ENCODE peak calls at places on chromosomes 2 and 18, in seven cellular contexts. One of them, this sample, is unnamed.

GRCh38 chr2:237574894-237575868 is 8.8 kb downstream of the PRLH start:
- DNase-seq in pancreas: no peak
- DNase-seq in GM12878: no peak
- DNase-seq in heart left ventricle: no peak
- DNase-seq in hepatocyte: peak
- DNase-seq in iPS DF 6.9: no peak
- DNase-seq in CD8-positive, alpha-beta T cell: no peak
- DNase-seq in this sample: no peak

GRCh38 chr18:55064760-55065159 is 105.5 kb upstream of the CCDC68 start:
- DNase-seq in hepatocyte: no peak
- DNase-seq in pancreas: no peak
- DNase-seq in iPS DF 6.9: no peak
- DNase-seq in GM12878: peak
- DNase-seq in heart left ventricle: no peak
- DNase-seq in CD8-positive, alpha-beta T cell: no peak
- DNase-seq in this sample: no peak

GRCh38 chr18:6256521-6256920 is 158.2 kb downstream of the L3MBTL4 start:
- DNase-seq in pancreas: no peak
- DNase-seq in GM12878: no peak
- DNase-seq in heart left ventricle: no peak
- DNase-seq in CD8-positive, alpha-beta T cell: no peak
- DNase-seq in hepatocyte: no peak
- DNase-seq in iPS DF 6.9: no peak
- DNase-seq in this sample: no peak

GRCh38 chr2:182642328-182642727 is 73.7 kb upstream of the DNAJC10 start:
- DNase-seq in heart left ventricle: peak
- DNase-seq in pancreas: no peak
- DNase-seq in CD8-positive, alpha-beta T cell: no peak
- DNase-seq in hepatocyte: peak
- DNase-seq in GM12878: peak
- DNase-seq in iPS DF 6.9: no peak
- DNase-seq in this sample: no peak

GRCh38 chr18:832085-832681 is 20.1 kb upstream of the YES1 start:
- DNase-seq in CD8-positive, alpha-beta T cell: no peak
- DNase-seq in iPS DF 6.9: no peak
- DNase-seq in GM12878: no peak
- DNase-seq in hepatocyte: peak
- DNase-seq in pancreas: peak
- DNase-seq in heart left ventricle: peak
- DNase-seq in this sample: no peak

GRCh38 chr2:6780765-6781274 is 84.9 kb downstream of the CMPK2 start:
- DNase-seq in iPS DF 6.9: no peak
- DNase-seq in GM12878: peak
- DNase-seq in pancreas: no peak
- DNase-seq in hepatocyte: peak
- DNase-seq in CD8-positive, alpha-beta T cell: no peak
- DNase-seq in heart left ventricle: peak
- DNase-seq in this sample: no peak

GRCh38 chr2:122031544-122032263 is 276.3 kb downstream of the TSN start:
- DNase-seq in heart left ventricle: no peak
- DNase-seq in CD8-positive, alpha-beta T cell: no peak
- DNase-seq in iPS DF 6.9: no peak
- DNase-seq in hepatocyte: no peak
- DNase-seq in pancreas: no peak
- DNase-seq in GM12878: peak
- DNase-seq in this sample: no peak

GRCh38 chr18:48319796-48320638 is 89.2 kb downstream of the ZBTB7C start:
- DNase-seq in GM12878: no peak
- DNase-seq in hepatocyte: peak
- DNase-seq in CD8-positive, alpha-beta T cell: no peak
- DNase-seq in pancreas: no peak
- DNase-seq in iPS DF 6.9: no peak
- DNase-seq in heart left ventricle: no peak
- DNase-seq in this sample: no peak

GRCh38 chr18:12886498-12887126 is 2.6 kb upstream of the PTPN2 start:
- DNase-seq in hepatocyte: no peak
- DNase-seq in iPS DF 6.9: no peak
- DNase-seq in heart left ventricle: no peak
- DNase-seq in CD8-positive, alpha-beta T cell: no peak
- DNase-seq in GM12878: no peak
- DNase-seq in pancreas: no peak
- DNase-seq in this sample: no peak

GRCh38 chr2:23320058-23320457 is 64.9 kb upstream of the KLHL29 start:
- DNase-seq in hepatocyte: no peak
- DNase-seq in pancreas: no peak
- DNase-seq in GM12878: no peak
- DNase-seq in CD8-positive, alpha-beta T cell: no peak
- DNase-seq in heart left ventricle: no peak
- DNase-seq in iPS DF 6.9: no peak
- DNase-seq in this sample: no peak

GRCh38 chr2:170512271-170512670 is 202.9 kb upstream of the SP5 start:
- DNase-seq in hepatocyte: no peak
- DNase-seq in CD8-positive, alpha-beta T cell: no peak
- DNase-seq in GM12878: no peak
- DNase-seq in heart left ventricle: no peak
- DNase-seq in pancreas: no peak
- DNase-seq in iPS DF 6.9: no peak
- DNase-seq in this sample: no peak

GRCh38 chr2:85132392-85132791 is 800 bp upstream of the TCF7L1 start:
- DNase-seq in hepatocyte: no peak
- DNase-seq in iPS DF 6.9: no peak
- DNase-seq in heart left ventricle: no peak
- DNase-seq in pancreas: peak
- DNase-seq in CD8-positive, alpha-beta T cell: no peak
- DNase-seq in GM12878: no peak
- DNase-seq in this sample: no peak

GRCh38 chr18:63440897-63441296 is 18.6 kb upstream of the VPS4B start:
- DNase-seq in CD8-positive, alpha-beta T cell: no peak
- DNase-seq in pancreas: no peak
- DNase-seq in hepatocyte: no peak
- DNase-seq in heart left ventricle: no peak
- DNase-seq in GM12878: no peak
- DNase-seq in iPS DF 6.9: no peak
- DNase-seq in this sample: no peak
- H3K4me3 ChIP-seq in CD8-positive, alpha-beta T cell: no peak
- H3K4me3 ChIP-seq in pancreas: no peak
- H3K4me3 ChIP-seq in hepatocyte: no peak
- H3K4me3 ChIP-seq in heart left ventricle: no peak
- H3K4me3 ChIP-seq in GM12878: no peak
- H3K4me3 ChIP-seq in iPS DF 6.9: no peak
- H3K4me3 ChIP-seq in this sample: no peak

DNA sequence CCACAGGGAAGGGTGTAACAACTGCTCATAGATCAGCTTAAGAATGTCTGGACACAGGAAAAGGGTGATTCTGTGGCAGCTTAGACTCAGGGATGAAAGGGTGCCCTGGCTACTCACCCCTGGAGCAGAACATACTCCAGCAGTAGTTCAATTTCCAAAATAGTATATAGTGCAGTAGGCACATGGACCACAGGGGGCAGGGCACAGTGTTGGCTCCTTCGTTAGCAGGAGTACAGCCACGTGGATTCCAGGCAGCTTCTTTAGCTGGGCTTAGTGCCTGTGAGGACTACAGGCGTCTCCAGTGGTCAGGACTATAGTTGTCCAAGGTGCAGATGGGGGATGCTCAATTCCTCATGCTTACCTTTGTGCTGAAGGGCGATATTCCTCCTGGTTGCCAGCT is 277.5 kb upstream of the DDX18 start:
- DNase-seq in GM12878: no peak
- DNase-seq in pancreas: no peak
- DNase-seq in iPS DF 6.9: no peak
- DNase-seq in hepatocyte: no peak
- DNase-seq in CD8-positive, alpha-beta T cell: no peak
- DNase-seq in heart left ventricle: no peak
- DNase-seq in this sample: no peak
- H3K4me3 ChIP-seq in GM12878: no peak
- H3K4me3 ChIP-seq in pancreas: no peak
- H3K4me3 ChIP-seq in iPS DF 6.9: no peak
- H3K4me3 ChIP-seq in hepatocyte: no peak
- H3K4me3 ChIP-seq in CD8-positive, alpha-beta T cell: no peak
- H3K4me3 ChIP-seq in heart left ventricle: no peak
- H3K4me3 ChIP-seq in this sample: no peak

GRCh38 chr2:101006065-101006715 is 4.1 kb downstream of the RPL31 start:
- DNase-seq in hepatocyte: no peak
- DNase-seq in CD8-positive, alpha-beta T cell: no peak
- DNase-seq in GM12878: no peak
- DNase-seq in iPS DF 6.9: no peak
- DNase-seq in pancreas: no peak
- DNase-seq in heart left ventricle: no peak
- DNase-seq in this sample: no peak
- H3K4me3 ChIP-seq in hepatocyte: no peak
- H3K4me3 ChIP-seq in CD8-positive, alpha-beta T cell: no peak
- H3K4me3 ChIP-seq in GM12878: peak
- H3K4me3 ChIP-seq in iPS DF 6.9: no peak
- H3K4me3 ChIP-seq in pancreas: no peak
- H3K4me3 ChIP-seq in heart left ventricle: no peak
- H3K4me3 ChIP-seq in this sample: no peak

DNA sequence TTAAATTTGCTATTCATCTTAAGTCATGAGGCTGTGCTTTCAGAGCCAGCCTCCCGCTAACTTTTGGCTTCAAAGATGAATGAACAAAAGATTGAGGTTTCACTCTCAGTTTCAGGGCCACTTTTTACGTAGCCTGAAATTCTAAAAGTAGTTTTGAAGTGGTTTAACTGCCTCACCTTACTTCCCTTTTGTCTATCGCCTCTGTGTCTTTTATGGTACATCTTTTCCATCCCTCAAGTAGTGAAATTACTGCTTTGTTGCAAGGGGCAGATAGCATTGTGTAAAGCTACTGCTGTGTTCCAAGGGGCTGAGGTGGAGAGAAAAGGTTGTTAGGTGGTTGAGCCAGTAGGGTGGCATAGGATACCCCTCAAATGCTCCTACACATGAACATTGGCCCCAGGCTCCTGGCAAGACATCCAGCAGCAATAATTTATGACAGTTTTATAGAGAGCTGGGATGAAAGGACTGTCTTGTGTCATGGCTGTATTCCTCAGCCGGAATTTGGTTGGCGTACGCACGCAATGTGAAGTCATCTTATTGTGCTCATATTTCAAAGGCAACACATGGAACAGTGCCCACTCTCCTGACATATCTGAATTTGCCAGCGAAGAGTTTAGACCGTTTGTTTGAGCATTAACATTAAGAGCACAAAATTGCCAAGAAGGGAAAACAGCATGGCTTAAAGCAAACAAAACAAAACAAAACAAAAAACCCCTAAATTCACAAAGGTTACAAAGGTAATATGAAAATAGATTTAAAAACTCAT is 32.2 kb downstream of the QPCT start:
- DNase-seq in pancreas: no peak
- DNase-seq in hepatocyte: peak
- DNase-seq in GM12878: peak
- DNase-seq in heart left ventricle: no peak
- DNase-seq in iPS DF 6.9: no peak
- DNase-seq in CD8-positive, alpha-beta T cell: no peak
- DNase-seq in this sample: peak
- H3K4me3 ChIP-seq in pancreas: no peak
- H3K4me3 ChIP-seq in hepatocyte: no peak
- H3K4me3 ChIP-seq in GM12878: peak
- H3K4me3 ChIP-seq in heart left ventricle: no peak
- H3K4me3 ChIP-seq in iPS DF 6.9: no peak
- H3K4me3 ChIP-seq in CD8-positive, alpha-beta T cell: no peak
- H3K4me3 ChIP-seq in this sample: no peak

GRCh38 chr2:43160778-43161177 is 65.6 kb downstream of the ZFP36L2 start:
- DNase-seq in pancreas: no peak
- DNase-seq in iPS DF 6.9: no peak
- DNase-seq in heart left ventricle: no peak
- DNase-seq in hepatocyte: peak
- DNase-seq in GM12878: no peak
- DNase-seq in CD8-positive, alpha-beta T cell: no peak
- DNase-seq in this sample: no peak

GRCh38 chr2:43155842-43156511 is 70.4 kb downstream of the ZFP36L2 start:
- DNase-seq in CD8-positive, alpha-beta T cell: no peak
- DNase-seq in iPS DF 6.9: no peak
- DNase-seq in GM12878: no peak
- DNase-seq in heart left ventricle: no peak
- DNase-seq in pancreas: no peak
- DNase-seq in hepatocyte: no peak
- DNase-seq in this sample: no peak

GRCh38 chr2:43159797-43160196 is 66.6 kb downstream of the ZFP36L2 start:
- DNase-seq in CD8-positive, alpha-beta T cell: no peak
- DNase-seq in iPS DF 6.9: no peak
- DNase-seq in GM12878: no peak
- DNase-seq in hepatocyte: no peak
- DNase-seq in pancreas: no peak
- DNase-seq in heart left ventricle: no peak
- DNase-seq in this sample: no peak

GRCh38 chr2:43157506-43158232 is 68.7 kb downstream of the ZFP36L2 start:
- DNase-seq in iPS DF 6.9: no peak
- DNase-seq in CD8-positive, alpha-beta T cell: no peak
- DNase-seq in heart left ventricle: no peak
- DNase-seq in pancreas: no peak
- DNase-seq in hepatocyte: no peak
- DNase-seq in GM12878: no peak
- DNase-seq in this sample: no peak

GRCh38 chr2:43158259-43158880 is 68.0 kb downstream of the ZFP36L2 start:
- DNase-seq in GM12878: no peak
- DNase-seq in CD8-positive, alpha-beta T cell: no peak
- DNase-seq in iPS DF 6.9: no peak
- DNase-seq in pancreas: peak
- DNase-seq in heart left ventricle: peak
- DNase-seq in hepatocyte: peak
- DNase-seq in this sample: peak
- H3K4me3 ChIP-seq in GM12878: no peak
- H3K4me3 ChIP-seq in CD8-positive, alpha-beta T cell: peak
- H3K4me3 ChIP-seq in iPS DF 6.9: no peak
- H3K4me3 ChIP-seq in pancreas: no peak
- H3K4me3 ChIP-seq in heart left ventricle: no peak
- H3K4me3 ChIP-seq in hepatocyte: no peak
- H3K4me3 ChIP-seq in this sample: peak

This sample was measured in vagina.